ENCODE peak calls at places on chromosomes 13 and 19, in ten cellular contexts. M, D, B, L, Q, Z, X, O, G and P are unnamed samples.

GRCh38 chr19:45790942-45791341 is 1.7 kb downstream of the DMWD start:
- DNase-seq in Q (no peak), G (no peak), M (no peak), L (no peak), B (no peak), D (no peak), Z (no peak), X (no peak), O (no peak), P (peak)

GRCh38 chr19:57191141-57192063 is at the start of gene ZNF264:
- DNase-seq in X (peak), Z (peak), B (peak), L (peak), G (peak), Q (peak), O (peak), D (peak), M (peak), P (peak)

GRCh38 chr19:33865306-33865705 is 68.6 kb downstream of the KCTD15 start:
- DNase-seq in Z (no peak), M (no peak), L (no peak), B (no peak), G (no peak), Q (no peak), O (no peak), X (no peak), D (no peak), P (no peak)

GRCh38 chr13:50170447-50171037 is 155.3 kb downstream of the KCNRG start:
- DNase-seq in X (no peak), B (no peak), L (no peak), Z (no peak), M (no peak), Q (no peak), D (peak), O (peak), G (no peak), P (peak)

GRCh38 chr13:110305001-110305400 is 2.0 kb downstream of the COL4A1 start:
- DNase-seq in B (no peak), Q (no peak), L (no peak), Z (no peak), G (no peak), D (peak), O (no peak), X (no peak), M (no peak), P (no peak)

GRCh38 chr13:43107780-43108179 is 84.4 kb downstream of the DNAJC15 start:
- DNase-seq in L (no peak), X (no peak), O (no peak), G (no peak), B (peak), Q (no peak), Z (no peak), D (peak), M (no peak), P (no peak)

GRCh38 chr13:46648166-46648607 is 95.2 kb downstream of the LRCH1 start:
- DNase-seq in Z (no peak), M (no peak), D (peak), O (no peak), L (no peak), B (no peak), X (no peak), G (no peak), Q (peak), P (no peak)

GRCh38 chr13:21852043-21852442 is 181.2 kb downstream of the FGF9 start:
- DNase-seq in X (no peak), Q (no peak), B (no peak), D (no peak), M (no peak), G (no peak), O (no peak), L (no peak), Z (no peak), P (no peak)

GRCh38 chr13:42355118-42355840 is 83.3 kb downstream of the AKAP11 start:
- DNase-seq in L (no peak), B (no peak), O (no peak), X (no peak), Z (no peak), D (no peak), Q (no peak), G (no peak), M (no peak), P (peak)

GRCh38 chr13:80721689-80722088 is 380.8 kb upstream of the SPRY2 start:
- DNase-seq in Q (no peak), G (no peak), B (no peak), O (no peak), X (no peak), M (no peak), L (no peak), D (no peak), Z (no peak), P (no peak)

GRCh38 chr13:37899753-37900152 is 30.2 kb upstream of the TRPC4 start:
- DNase-seq in G (no peak), B (no peak), X (no peak), O (no peak), D (no peak), L (no peak), Z (no peak), Q (no peak), M (no peak), P (no peak)

GRCh38 chr19:45403781-45404556 is 900 bp downstream of the PPP1R13L start:
- DNase-seq in D (no peak), G (no peak), Q (no peak), Z (peak), L (peak), M (peak), X (no peak), B (no peak), O (peak), P (peak)

GRCh38 chr19:35135389-35135909 is 590 bp upstream of the LGI4 start:
- DNase-seq in M (peak), D (peak), X (no peak), O (peak), Z (peak), G (no peak), B (no peak), L (peak), Q (peak), P (peak)

GRCh38 chr19:11560404-11560988 is 1.5 kb upstream of the ELOF1 start:
- DNase-seq in B (peak), Z (no peak), D (peak), G (peak), M (no peak), Q (peak), X (peak), O (peak), L (no peak), P (peak)

GRCh38 chr19:5154129-5154798 is 185.4 kb downstream of the KDM4B start:
- DNase-seq in X (no peak), M (no peak), B (no peak), D (peak), G (no peak), Z (peak), L (peak), O (peak), Q (no peak), P (peak)

GRCh38 chr13:112057434-112057735 is 9.6 kb upstream of the SOX1 start:
- DNase-seq in O (no peak), D (no peak), M (no peak), X (no peak), Z (no peak), B (no peak), G (no peak), Q (no peak), L (no peak), P (no peak)
- H3K4me3 ChIP-seq in O (no peak), D (no peak), M (no peak), X (no peak), Z (no peak), B (no peak), G (no peak), Q (no peak), L (no peak), P (no peak)

GRCh38 chr19:12638611-12639182 is 27.8 kb downstream of the MAN2B1 start:
- DNase-seq in D (no peak), B (no peak), Z (no peak), Q (no peak), M (no peak), G (no peak), X (no peak), O (no peak), L (no peak), P (peak)

GRCh38 chr19:12636631-12637030 is 25.9 kb downstream of the ZNF791 start:
- DNase-seq in O (no peak), B (no peak), G (no peak), M (no peak), X (no peak), Z (no peak), D (no peak), L (no peak), Q (no peak), P (peak)

GRCh38 chr19:12642506-12642905 is 24.0 kb downstream of the MAN2B1 start:
- DNase-seq in G (no peak), Q (no peak), L (no peak), M (no peak), B (no peak), O (no peak), D (no peak), X (no peak), Z (no peak), P (peak)

GRCh38 chr19:12641456-12641855 is 25.1 kb downstream of the MAN2B1 start:
- DNase-seq in O (no peak), Q (no peak), M (no peak), D (no peak), X (no peak), Z (no peak), G (no peak), L (no peak), B (no peak), P (no peak)

GRCh38 chr19:12639901-12640613 is 26.5 kb downstream of the MAN2B1 start:
- DNase-seq in Z (peak), M (peak), X (peak), B (peak), Q (peak), G (peak), L (peak), D (peak), O (peak), P (peak)
- H3K4me3 ChIP-seq in Z (peak), M (peak), X (no peak), B (no peak), Q (no peak), G (peak), L (peak), D (peak), O (no peak), P (peak)

GRCh38 chr19:55649579-55650557 is 1.9 kb downstream of the CCDC106 start:
- DNase-seq in L (peak), X (no peak), D (no peak), B (no peak), M (no peak), Q (no peak), G (no peak), O (no peak), Z (no peak), P (peak)
- H3K4me3 ChIP-seq in L (no peak), X (no peak), D (no peak), B (no peak), M (no peak), Q (no peak), G (peak), O (no peak), Z (no peak), P (no peak)

GRCh38 chr19:40571005-40571318 is 5.7 kb upstream of the SHKBP1 start:
- DNase-seq in G (no peak), O (no peak), D (no peak), Z (no peak), L (no peak), X (no peak), B (no peak), M (no peak), Q (no peak), P (no peak)
- H3K4me3 ChIP-seq in G (peak), O (no peak), D (no peak), Z (peak), L (no peak), X (no peak), B (peak), M (peak), Q (no peak), P (no peak)

GRCh38 chr19:6956573-6956972 is 64.7 kb downstream of the MBD3L2B start:
- DNase-seq in G (no peak), X (no peak), L (no peak), O (no peak), Z (no peak), B (no peak), M (no peak), Q (no peak), D (no peak), P (no peak)

GRCh38 chr19:6963259-6963852 is 57.9 kb downstream of the MBD3L2B start:
- DNase-seq in X (no peak), Z (no peak), L (no peak), Q (no peak), M (no peak), O (no peak), D (no peak), B (no peak), G (no peak), P (no peak)

GRCh38 chr19:6963937-6964336 is 57.3 kb downstream of the MBD3L2B start:
- DNase-seq in B (no peak), X (no peak), D (no peak), G (no peak), L (no peak), Q (peak), M (no peak), Z (no peak), O (no peak), P (no peak)

GRCh38 chr19:6955082-6955481 is 66.1 kb downstream of the MBD3L2B start:
- DNase-seq in X (no peak), B (no peak), M (no peak), L (no peak), G (no peak), Z (no peak), O (no peak), D (no peak), Q (no peak), P (no peak)

DNA sequence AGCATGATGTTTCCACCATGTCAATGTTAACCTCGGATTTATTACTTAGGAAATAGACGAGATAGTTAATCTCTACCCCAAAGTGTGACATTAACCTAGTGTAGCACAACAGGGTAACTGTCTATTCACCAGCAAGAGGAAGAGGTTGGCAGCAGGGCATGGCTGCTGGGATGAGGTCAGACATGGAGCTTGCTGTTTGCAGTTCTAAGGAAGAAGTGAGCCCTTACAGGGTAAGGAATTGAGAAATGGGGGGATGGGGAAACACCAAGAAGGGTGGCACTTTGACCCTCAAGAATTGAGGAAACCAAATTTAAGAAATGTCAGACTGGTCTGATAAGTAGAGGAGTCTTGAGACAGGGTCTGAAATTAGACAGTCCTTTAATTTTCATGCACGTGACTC is 62.4 kb downstream of the MBD3L2B start:
- DNase-seq in M (no peak), L (no peak), D (no peak), G (no peak), Q (no peak), Z (no peak), X (no peak), B (no peak), O (no peak), P (no peak)
- H3K4me3 ChIP-seq in M (no peak), L (no peak), D (no peak), G (no peak), Q (no peak), Z (no peak), X (no peak), B (no peak), O (no peak), P (no peak)

DNA sequence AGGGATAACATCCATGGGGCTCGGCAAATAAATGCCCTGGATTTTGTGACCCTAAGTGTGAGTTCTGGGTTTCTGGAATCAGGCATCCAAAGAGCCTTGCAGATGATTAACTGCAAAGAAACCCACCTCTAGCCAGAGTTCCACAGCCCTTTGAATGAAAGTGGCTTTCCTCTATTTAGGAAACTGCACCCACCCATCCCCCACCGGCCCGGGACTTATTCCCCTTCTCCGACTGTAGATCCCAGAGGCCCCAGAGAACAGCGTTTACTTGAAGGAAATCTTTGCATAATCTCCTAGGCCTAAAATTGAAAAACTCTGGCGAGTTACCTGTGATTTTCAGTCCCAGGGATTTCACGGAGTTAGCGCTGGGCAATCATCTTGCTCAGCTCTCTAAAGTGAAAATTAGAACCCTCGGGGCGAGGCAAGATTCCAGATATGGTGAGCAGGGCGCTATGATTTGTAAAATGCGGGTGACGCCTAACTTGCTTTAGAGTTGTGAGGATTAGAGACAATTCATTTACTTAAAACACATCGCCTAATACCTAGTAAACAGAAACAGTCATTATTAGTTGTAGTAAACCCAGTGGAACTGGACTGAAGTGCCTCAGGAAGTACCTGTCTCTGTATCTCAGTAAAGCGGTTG is 9.4 kb downstream of the URAD start:
- DNase-seq in O (no peak), G (no peak), D (no peak), B (no peak), X (no peak), L (no peak), Q (no peak), M (no peak), Z (no peak), P (peak)
- H3K4me3 ChIP-seq in O (no peak), G (no peak), D (no peak), B (no peak), X (no peak), L (no peak), Q (no peak), M (no peak), Z (no peak), P (no peak)

GRCh38 chr19:17469371-17470203 is 737 bp upstream of the SLC27A1 start:
- DNase-seq in D (peak), L (peak), X (peak), B (peak), O (peak), Z (peak), M (peak), Q (peak), G (peak), P (peak)

GRCh38 chr19:17470204-17470841 is at the start of gene SLC27A1:
- DNase-seq in Z (peak), O (peak), G (peak), D (peak), B (peak), L (peak), Q (peak), X (peak), M (peak), P (peak)

GRCh38 chr19:17473041-17473440 is 2.7 kb downstream of the SLC27A1 start:
- DNase-seq in M (no peak), D (peak), O (peak), Q (peak), Z (no peak), G (peak), B (no peak), X (peak), L (no peak), P (peak)

GRCh38 chr19:17469092-17469370 is 1.3 kb upstream of the SLC27A1 start:
- DNase-seq in D (no peak), M (no peak), G (no peak), B (no peak), L (no peak), O (no peak), Q (no peak), X (no peak), Z (no peak), P (peak)

GRCh38 chr19:17471410-17472125 is 1.2 kb downstream of the SLC27A1 start:
- DNase-seq in M (no peak), L (no peak), D (no peak), O (no peak), G (no peak), Q (no peak), B (no peak), Z (no peak), X (no peak), P (peak)
- H3K4me3 ChIP-seq in M (peak), L (peak), D (peak), O (peak), G (peak), Q (peak), B (peak), Z (peak), X (peak), P (peak)